ENCODE peak calls at places on chromosomes 5 and 9, in seven cellular contexts. C is T-helper 2 cell, K is NCI-H774, P is endothelial cell of umbilical vein, Y is GM20000, Z is HTR-8/SVneo, J is KBM-7. V is an unnamed sample.

GRCh38 chr5:143279698-143280097 is 123.8 kb downstream of the NR3C1 start:
- DNase-seq in C (no peak), K (no peak), P (no peak), Y (no peak), Z (no peak), J (no peak), V (no peak)

GRCh38 chr9:114002986-114003740 is 74.9 kb downstream of the AMBP start:
- DNase-seq in C (no peak), K (no peak), P (peak; percentile 29), Y (no peak), Z (no peak), J (no peak), V (no peak)

GRCh38 chr9:130728721-130729120 is 35.1 kb downstream of the EXOSC2 start:
- DNase-seq in C (no peak), K (no peak), P (peak; percentile 67), Y (no peak), Z (no peak), J (no peak), V (no peak)

GRCh38 chr5:179137001-179137642 is 76.9 kb downstream of the ZNF354C start:
- DNase-seq in C (no peak), K (no peak), P (no peak), Y (no peak), Z (no peak), J (no peak), V (no peak)

GRCh38 chr5:35780236-35780635 is 76.5 kb upstream of the IL7R start:
- DNase-seq in C (peak; percentile 28), K (no peak), P (no peak), Y (no peak), Z (no peak), J (no peak), V (no peak)

GRCh38 chr9:99803694-99804093 is 18.0 kb upstream of the NR4A3 start:
- DNase-seq in C (no peak), K (no peak), P (no peak), Y (no peak), Z (no peak), J (no peak), V (no peak)

GRCh38 chr5:150122158-150122510 is 33.5 kb downstream of the PDGFRB start:
- DNase-seq in C (no peak), K (no peak), P (no peak), Y (peak; percentile 84), Z (no peak), J (peak; percentile 47), V (no peak)

GRCh38 chr9:133561976-133562554 is 27.6 kb downstream of the ADAMTSL2 start:
- DNase-seq in C (no peak), K (no peak), P (no peak), Y (no peak), Z (no peak), J (no peak), V (no peak)

GRCh38 chr5:176429972-176430371 is 13.6 kb upstream of the CLTB start:
- DNase-seq in C (no peak), K (no peak), P (no peak), Y (no peak), Z (no peak), J (peak; percentile 36), V (no peak)

GRCh38 chr5:38433160-38433861 is 123.1 kb downstream of the LIFR start:
- DNase-seq in C (no peak), K (no peak), P (peak; percentile 90), Y (no peak), Z (peak; percentile 59), J (no peak), V (peak; percentile 89)

GRCh38 chr5:20360243-20360642 is 372.2 kb upstream of the CDH18 start:
- DNase-seq in C (no peak), K (no peak), P (no peak), Y (no peak), Z (no peak), J (no peak), V (no peak)

GRCh38 chr5:96870094-96871021 is 5.9 kb upstream of the ERAP2 start:
- DNase-seq in C (no peak), K (no peak), P (no peak), Y (peak; percentile 53), Z (no peak), J (no peak), V (no peak)

GRCh38 chr5:108950276-108950675 is 202.6 kb downstream of the FER start:
- DNase-seq in C (no peak), K (no peak), P (no peak), Y (no peak), Z (no peak), J (no peak), V (no peak)

GRCh38 chr9:8486095-8486494 is 686.5 kb upstream of the DMAC1 start:
- DNase-seq in C (no peak), K (no peak), P (peak; percentile 8), Y (no peak), Z (no peak), J (no peak), V (peak; percentile 10)

GRCh38 chr5:67696446-67696845 is 499.8 kb upstream of the CD180 start:
- DNase-seq in C (no peak), K (no peak), P (no peak), Y (no peak), Z (no peak), J (no peak), V (no peak)

GRCh38 chr5:98679963-98680362 is 93.5 kb upstream of the RGMB start:
- DNase-seq in C (no peak), K (no peak), P (peak; percentile 2), Y (no peak), Z (no peak), J (peak; percentile 50), V (no peak)

GRCh38 chr5:150525163-150525562 is 17.2 kb downstream of the NDST1 start:
- DNase-seq in C (no peak), K (no peak), P (no peak), Y (no peak), Z (no peak), J (no peak), V (no peak)

GRCh38 chr9:19255821-19256220 is 25.3 kb downstream of the DENND4C start:
- DNase-seq in C (no peak), K (no peak), P (no peak), Y (no peak), Z (no peak), J (no peak), V (no peak)

GRCh38 chr9:126157409-126157808 is 169.2 kb upstream of the MVB12B start:
- DNase-seq in C (no peak), K (no peak), P (no peak), Y (no peak), Z (no peak), J (no peak), V (no peak)

GRCh38 chr5:111069839-111070238 is 1.7 kb upstream of the TSLP start:
- DNase-seq in C (no peak), K (no peak), P (no peak), Y (no peak), Z (no peak), J (no peak), V (no peak)

GRCh38 chr9:130666393-130667116 is 2.2 kb downstream of the PRDM12 start:
- DNase-seq in C (no peak), K (no peak), P (no peak), Y (no peak), Z (no peak), J (no peak), V (no peak)

GRCh38 chr9:3271581-3271980 is 254.2 kb downstream of the RFX3 start:
- DNase-seq in C (no peak), K (no peak), P (no peak), Y (no peak), Z (no peak), J (no peak), V (no peak)

GRCh38 chr5:89301572-89302025 is 418.6 kb upstream of the MEF2C start:
- DNase-seq in C (no peak), K (no peak), P (no peak), Y (no peak), Z (no peak), J (no peak), V (no peak)

GRCh38 chr9:13295556-13295955 is 16.1 kb upstream of the MPDZ start:
- DNase-seq in C (no peak), K (no peak), P (no peak), Y (no peak), Z (no peak), J (no peak), V (no peak)

GRCh38 chr5:128303593-128303992 is 220.0 kb downstream of the SLC12A2 start:
- DNase-seq in C (no peak), K (no peak), P (no peak), Y (no peak), Z (no peak), J (no peak), V (no peak)

GRCh38 chr5:64814073-64814472 is 45.3 kb downstream of the CWC27 start:
- DNase-seq in C (no peak), K (no peak), P (no peak), Y (peak; percentile 35), Z (no peak), J (no peak), V (no peak)

GRCh38 chr5:149656576-149657182 is 73.4 kb upstream of the PPARGC1B start:
- DNase-seq in C (no peak), K (peak; percentile 13), P (no peak), Y (peak; percentile 52), Z (no peak), J (peak; percentile 55), V (no peak)

GRCh38 chr5:88785396-88786216 is 97.4 kb downstream of the MEF2C start:
- DNase-seq in C (no peak), K (peak; percentile 36), P (peak; percentile 96), Y (no peak), Z (peak; percentile 33), J (peak; percentile 76), V (peak; percentile 62)

GRCh38 chr5:177378884-177379883 is 5.0 kb upstream of the SLC34A1 start:
- DNase-seq in C (no peak), K (no peak), P (no peak), Y (peak; percentile 63), Z (peak; percentile 38), J (no peak), V (no peak)

GRCh38 chr9:12774861-12775367 is at the start of gene LURAP1L:
- DNase-seq in C (no peak), K (peak; percentile 80), P (peak; percentile 73), Y (peak; percentile 30), Z (peak; percentile 41), J (peak; percentile 20), V (no peak)

GRCh38 chr9:70043689-70044449 is at the start of gene MAMDC2:
- DNase-seq in C (no peak), K (no peak), P (peak; percentile 36), Y (no peak), Z (no peak), J (no peak), V (no peak)

GRCh38 chr5:145574889-145575573 is 260.1 kb downstream of the PRELID2 start:
- DNase-seq in C (no peak), K (no peak), P (no peak), Y (no peak), Z (no peak), J (no peak), V (no peak)

GRCh38 chr9:22136446-22137140 is 127.5 kb upstream of the CDKN2B start:
- DNase-seq in C (no peak), K (no peak), P (no peak), Y (no peak), Z (no peak), J (no peak), V (no peak)

GRCh38 chr9:121026260-121026691 is 23.8 kb downstream of the C5 start:
- DNase-seq in C (no peak), K (no peak), P (no peak), Y (no peak), Z (no peak), J (no peak), V (no peak)

GRCh38 chr5:121315786-121316185 is 535.9 kb upstream of the FTMT start:
- DNase-seq in C (no peak), K (no peak), P (no peak), Y (no peak), Z (no peak), J (no peak), V (no peak)

V was measured in brain pericyte.